ENCODE peak calls at places on chromosome 22, in five cellular contexts. One of them, this sample, is unnamed. For H3K9me3, the result is how much of the 10 kb centered on the place peaks cover.

GRCh38 chr22:47940211-47940610 is 1177.8 kb downstream of the TBC1D22A start:
- DNase-seq in esophagus squamous epithelium: no peak
- DNase-seq in heart left ventricle: no peak
- DNase-seq in upper lobe of left lung: no peak
- DNase-seq in ovary: no peak
- DNase-seq in this sample: no peak

GRCh38 chr22:49586244-49586748 is 241.4 kb downstream of the BRD1 start:
- DNase-seq in esophagus squamous epithelium: no peak
- DNase-seq in upper lobe of left lung: no peak
- DNase-seq in ovary: no peak
- DNase-seq in heart left ventricle: no peak
- DNase-seq in this sample: no peak

GRCh38 chr22:24521791-24522245 is 26.7 kb downstream of the UPB1 start:
- DNase-seq in heart left ventricle: no peak
- DNase-seq in esophagus squamous epithelium: no peak
- DNase-seq in ovary: no peak
- DNase-seq in upper lobe of left lung: no peak
- DNase-seq in this sample: no peak

GRCh38 chr22:23591203-23591791 is 11.2 kb upstream of the IGLL1 start:
- DNase-seq in esophagus squamous epithelium: no peak
- DNase-seq in ovary: peak
- DNase-seq in heart left ventricle: peak
- DNase-seq in upper lobe of left lung: no peak
- DNase-seq in this sample: peak

GRCh38 chr22:22858559-22858937 is 29.1 kb upstream of the IGLL5 start:
- DNase-seq in heart left ventricle: no peak
- DNase-seq in ovary: no peak
- DNase-seq in esophagus squamous epithelium: no peak
- DNase-seq in upper lobe of left lung: no peak
- DNase-seq in this sample: no peak

GRCh38 chr22:33811686-33812085 is 108.6 kb downstream of the LARGE1 start:
- DNase-seq in upper lobe of left lung: no peak
- DNase-seq in esophagus squamous epithelium: no peak
- DNase-seq in heart left ventricle: peak
- DNase-seq in ovary: peak
- DNase-seq in this sample: peak

GRCh38 chr22:44188986-44189630 is 8.4 kb downstream of the PARVG start:
- DNase-seq in esophagus squamous epithelium: no peak
- DNase-seq in ovary: no peak
- DNase-seq in upper lobe of left lung: peak
- DNase-seq in heart left ventricle: no peak
- DNase-seq in this sample: no peak

GRCh38 chr22:38218661-38219331 is 17.0 kb downstream of the MAFF start:
- DNase-seq in ovary: peak
- DNase-seq in esophagus squamous epithelium: no peak
- DNase-seq in upper lobe of left lung: peak
- DNase-seq in heart left ventricle: peak
- DNase-seq in this sample: no peak

GRCh38 chr22:38454361-38455062 is 487 bp downstream of the KCNJ4 start:
- DNase-seq in upper lobe of left lung: peak
- DNase-seq in esophagus squamous epithelium: no peak
- DNase-seq in ovary: no peak
- DNase-seq in heart left ventricle: no peak
- DNase-seq in this sample: no peak

GRCh38 chr22:35426801-35427140 is 26.8 kb downstream of the MCM5 start:
- DNase-seq in upper lobe of left lung: no peak
- DNase-seq in ovary: no peak
- DNase-seq in heart left ventricle: no peak
- DNase-seq in esophagus squamous epithelium: no peak
- DNase-seq in this sample: no peak

GRCh38 chr22:19466848-19467752 is 11.9 kb downstream of the UFD1 start:
- DNase-seq in ovary: no peak
- DNase-seq in heart left ventricle: no peak
- DNase-seq in esophagus squamous epithelium: no peak
- DNase-seq in upper lobe of left lung: no peak
- DNase-seq in this sample: no peak

GRCh38 chr22:45211435-45211834 is 29.3 kb downstream of the KIAA0930 start:
- DNase-seq in heart left ventricle: no peak
- DNase-seq in upper lobe of left lung: no peak
- DNase-seq in esophagus squamous epithelium: no peak
- DNase-seq in ovary: no peak
- DNase-seq in this sample: no peak

GRCh38 chr22:45212992-45213751 is 27.5 kb downstream of the KIAA0930 start:
- DNase-seq in upper lobe of left lung: peak
- DNase-seq in heart left ventricle: peak
- DNase-seq in ovary: no peak
- DNase-seq in esophagus squamous epithelium: no peak
- DNase-seq in this sample: no peak

GRCh38 chr22:45210577-45211431 is 29.9 kb downstream of the KIAA0930 start:
- DNase-seq in upper lobe of left lung: peak
- DNase-seq in ovary: no peak
- DNase-seq in heart left ventricle: no peak
- DNase-seq in esophagus squamous epithelium: no peak
- DNase-seq in this sample: no peak

GRCh38 chr22:45211848-45212247 is 28.8 kb downstream of the KIAA0930 start:
- DNase-seq in esophagus squamous epithelium: no peak
- DNase-seq in ovary: no peak
- DNase-seq in heart left ventricle: no peak
- DNase-seq in upper lobe of left lung: peak
- DNase-seq in this sample: no peak

DNA sequence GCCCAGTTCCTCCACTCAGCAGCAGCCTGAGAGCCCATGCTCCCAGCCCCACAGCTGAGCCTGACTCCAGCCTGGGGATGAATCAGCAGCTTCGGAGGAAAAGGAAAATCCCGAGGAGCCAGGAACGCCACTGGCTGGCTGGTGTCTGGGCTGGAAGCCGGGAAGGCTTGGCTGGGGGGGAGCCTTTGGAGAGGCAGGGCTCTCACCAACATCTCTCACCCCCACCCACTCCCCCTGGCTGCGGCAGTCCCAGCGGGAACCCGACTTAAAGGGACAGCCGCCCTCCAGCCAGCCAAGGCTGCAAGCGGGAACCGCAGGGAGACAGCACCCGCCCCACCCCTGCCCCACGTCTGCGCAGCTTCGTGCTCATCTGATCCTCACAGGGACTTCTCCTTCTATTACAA is 28.4 kb downstream of the KIAA0930 start:
- DNase-seq in heart left ventricle: peak
- DNase-seq in upper lobe of left lung: peak
- DNase-seq in ovary: peak
- DNase-seq in esophagus squamous epithelium: no peak
- DNase-seq in this sample: no peak
- TF ChIP-seq POLR2A in heart left ventricle: no peak
- TF ChIP-seq POLR2A in upper lobe of left lung: no peak
- TF ChIP-seq POLR2A in ovary: no peak
- TF ChIP-seq POLR2A in esophagus squamous epithelium: no peak
- TF ChIP-seq POLR2A in this sample: no peak

DNA sequence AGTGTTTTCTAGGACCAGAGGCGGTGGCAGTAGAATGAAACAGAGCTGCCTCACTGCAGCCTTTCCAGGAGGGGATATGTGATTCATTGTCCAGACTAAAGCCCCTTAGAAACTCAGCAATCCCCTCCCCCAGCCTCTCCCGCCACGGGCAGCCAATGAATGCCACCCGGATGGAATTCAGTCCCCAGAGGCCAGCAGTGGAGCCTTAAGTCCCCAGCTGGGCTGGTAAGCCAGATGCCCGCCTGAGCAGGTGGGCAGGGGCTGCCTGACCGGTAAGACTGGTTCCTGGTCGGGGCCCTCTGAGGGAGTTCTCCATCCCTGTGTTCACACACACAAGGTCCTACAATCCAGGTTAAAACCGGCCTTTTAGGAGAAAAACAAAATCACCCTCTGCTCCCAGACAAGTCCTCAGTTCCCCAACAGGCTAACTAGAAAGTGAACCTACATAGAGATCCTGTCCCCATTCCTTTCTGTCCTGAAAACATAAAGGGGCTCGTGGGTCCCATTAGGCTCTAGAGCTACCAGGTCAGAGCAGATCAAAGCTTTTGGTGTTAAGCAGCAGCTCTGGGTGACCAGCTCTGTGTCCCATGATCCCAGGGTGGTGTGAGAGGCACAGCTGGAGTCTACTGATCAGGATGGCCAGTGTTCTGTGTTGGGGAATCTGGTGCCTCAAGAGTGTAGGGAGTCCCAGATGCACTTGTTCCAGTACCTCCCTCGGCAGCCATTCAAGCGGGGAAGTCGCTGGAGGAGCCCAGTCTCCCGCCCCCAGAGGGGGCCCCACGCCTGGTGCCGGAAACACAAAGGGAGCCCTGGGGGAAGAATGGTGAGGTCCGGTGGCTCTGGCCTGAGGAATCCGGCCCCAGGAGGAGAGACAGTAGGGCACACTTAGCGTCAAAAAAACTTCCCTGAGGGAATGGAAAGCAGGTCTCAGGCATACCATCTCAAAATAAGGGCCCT is 2.6 kb downstream of the PATZ1 start:
- DNase-seq in upper lobe of left lung: peak
- DNase-seq in heart left ventricle: peak
- DNase-seq in ovary: peak
- DNase-seq in esophagus squamous epithelium: no peak
- DNase-seq in this sample: peak
- H3K4me3 ChIP-seq in upper lobe of left lung: peak
- H3K4me3 ChIP-seq in heart left ventricle: peak
- H3K4me3 ChIP-seq in ovary: peak
- H3K4me3 ChIP-seq in esophagus squamous epithelium: peak
- H3K4me3 ChIP-seq in this sample: peak

DNA sequence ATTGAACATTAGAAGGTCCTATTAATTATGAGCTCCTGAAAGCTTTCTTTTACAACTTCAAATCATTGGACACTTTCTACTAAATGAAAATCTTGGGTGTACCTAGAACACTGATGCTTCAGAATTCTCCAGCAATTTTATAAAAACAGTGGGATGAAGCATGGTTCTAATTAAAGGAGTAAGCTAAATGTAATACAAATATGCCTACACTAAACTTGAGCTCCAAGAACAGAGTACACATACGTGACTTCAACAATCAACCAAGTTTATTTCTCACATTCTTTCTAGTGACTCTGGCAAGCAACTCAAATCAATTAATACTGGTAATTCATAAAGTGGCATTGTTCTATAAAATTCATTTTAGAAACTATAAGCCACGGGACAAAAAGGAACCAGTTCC is 55.5 kb downstream of the PITPNB start:
- DNase-seq in ovary: no peak
- DNase-seq in heart left ventricle: no peak
- DNase-seq in upper lobe of left lung: no peak
- DNase-seq in esophagus squamous epithelium: no peak
- DNase-seq in this sample: no peak
- H3K9me3 ChIP-seq in ovary: under half
- H3K9me3 ChIP-seq in heart left ventricle: under half
- H3K9me3 ChIP-seq in upper lobe of left lung: under half
- H3K9me3 ChIP-seq in esophagus squamous epithelium: under half
- H3K9me3 ChIP-seq in this sample: under half

GRCh38 chr22:30607300-30607930 is 441 bp downstream of the TCN2 start:
- DNase-seq in esophagus squamous epithelium: no peak
- DNase-seq in upper lobe of left lung: no peak
- DNase-seq in heart left ventricle: no peak
- DNase-seq in ovary: no peak
- DNase-seq in this sample: no peak

GRCh38 chr22:30611197-30611596 is 4.2 kb downstream of the TCN2 start:
- DNase-seq in heart left ventricle: no peak
- DNase-seq in esophagus squamous epithelium: no peak
- DNase-seq in upper lobe of left lung: no peak
- DNase-seq in ovary: no peak
- DNase-seq in this sample: no peak

GRCh38 chr22:30610299-30610698 is 3.3 kb downstream of the TCN2 start:
- DNase-seq in upper lobe of left lung: no peak
- DNase-seq in ovary: no peak
- DNase-seq in heart left ventricle: no peak
- DNase-seq in esophagus squamous epithelium: no peak
- DNase-seq in this sample: peak

GRCh38 chr22:30607939-30608338 is 965 bp downstream of the TCN2 start:
- DNase-seq in esophagus squamous epithelium: no peak
- DNase-seq in upper lobe of left lung: no peak
- DNase-seq in ovary: no peak
- DNase-seq in heart left ventricle: no peak
- DNase-seq in this sample: no peak

GRCh38 chr22:30609260-30610185 is 2.5 kb downstream of the TCN2 start:
- DNase-seq in ovary: no peak
- DNase-seq in heart left ventricle: peak
- DNase-seq in esophagus squamous epithelium: no peak
- DNase-seq in upper lobe of left lung: no peak
- DNase-seq in this sample: no peak
- TF ChIP-seq POLR2A in ovary: no peak
- TF ChIP-seq POLR2A in heart left ventricle: no peak
- TF ChIP-seq POLR2A in esophagus squamous epithelium: no peak
- TF ChIP-seq POLR2A in upper lobe of left lung: no peak
- TF ChIP-seq POLR2A in this sample: no peak

This sample was measured in tibial nerve.